ENCODE peak calls at places on chromosomes 12 and 14, in ten cellular contexts. One of them, this sample, is unnamed.

GRCh38 chr12:23899434-23899833 is 50.0 kb downstream of the SOX5 start:
- DNase-seq in left colon: no peak
- DNase-seq in CD8-positive, alpha-beta memory T cell: no peak
- DNase-seq in choroid plexus epithelial cell: peak
- DNase-seq in GM23248: no peak
- DNase-seq in CD8-positive, alpha-beta T cell: no peak
- DNase-seq in progenitor cell of endocrine pancreas: no peak
- DNase-seq in activated B cell treated with CpG ODN at 0.5 μM for 24 hours: no peak
- DNase-seq in Jurkat, Clone E6-1: no peak
- DNase-seq in activated CD8-positive, alpha-beta memory T cell treated with anti-CD3 and anti-CD28 coated beads, Interleukin-2, amount 50 U/mL, for 48 hours: no peak
- DNase-seq in this sample: no peak

GRCh38 chr14:103436533-103436932 is 51.3 kb downstream of the MARK3 start:
- DNase-seq in left colon: no peak
- DNase-seq in CD8-positive, alpha-beta memory T cell: no peak
- DNase-seq in choroid plexus epithelial cell: peak
- DNase-seq in GM23248: peak
- DNase-seq in CD8-positive, alpha-beta T cell: no peak
- DNase-seq in progenitor cell of endocrine pancreas: no peak
- DNase-seq in activated B cell treated with CpG ODN at 0.5 μM for 24 hours: no peak
- DNase-seq in Jurkat, Clone E6-1: no peak
- DNase-seq in activated CD8-positive, alpha-beta memory T cell treated with anti-CD3 and anti-CD28 coated beads, Interleukin-2, amount 50 U/mL, for 48 hours: no peak
- DNase-seq in this sample: no peak

GRCh38 chr12:50224026-50224692 is 57.0 kb upstream of the CERS5 start:
- DNase-seq in left colon: no peak
- DNase-seq in CD8-positive, alpha-beta memory T cell: peak
- DNase-seq in choroid plexus epithelial cell: no peak
- DNase-seq in GM23248: peak
- DNase-seq in CD8-positive, alpha-beta T cell: peak
- DNase-seq in progenitor cell of endocrine pancreas: no peak
- DNase-seq in activated B cell treated with CpG ODN at 0.5 μM for 24 hours: no peak
- DNase-seq in Jurkat, Clone E6-1: no peak
- DNase-seq in activated CD8-positive, alpha-beta memory T cell treated with anti-CD3 and anti-CD28 coated beads, Interleukin-2, amount 50 U/mL, for 48 hours: no peak
- DNase-seq in this sample: no peak

GRCh38 chr12:13099066-13099909 is 4.2 kb downstream of the GSG1 start:
- DNase-seq in left colon: peak
- DNase-seq in CD8-positive, alpha-beta memory T cell: no peak
- DNase-seq in choroid plexus epithelial cell: no peak
- DNase-seq in GM23248: peak
- DNase-seq in CD8-positive, alpha-beta T cell: no peak
- DNase-seq in progenitor cell of endocrine pancreas: no peak
- DNase-seq in activated B cell treated with CpG ODN at 0.5 μM for 24 hours: peak
- DNase-seq in Jurkat, Clone E6-1: no peak
- DNase-seq in activated CD8-positive, alpha-beta memory T cell treated with anti-CD3 and anti-CD28 coated beads, Interleukin-2, amount 50 U/mL, for 48 hours: no peak
- DNase-seq in this sample: no peak

GRCh38 chr14:39040529-39040928 is 62.5 kb downstream of the SEC23A start:
- DNase-seq in left colon: no peak
- DNase-seq in CD8-positive, alpha-beta memory T cell: no peak
- DNase-seq in choroid plexus epithelial cell: no peak
- DNase-seq in GM23248: no peak
- DNase-seq in CD8-positive, alpha-beta T cell: no peak
- DNase-seq in progenitor cell of endocrine pancreas: no peak
- DNase-seq in activated B cell treated with CpG ODN at 0.5 μM for 24 hours: no peak
- DNase-seq in Jurkat, Clone E6-1: no peak
- DNase-seq in activated CD8-positive, alpha-beta memory T cell treated with anti-CD3 and anti-CD28 coated beads, Interleukin-2, amount 50 U/mL, for 48 hours: no peak
- DNase-seq in this sample: no peak

GRCh38 chr12:8108808-8109398 is 14.5 kb upstream of the CLEC4A start:
- DNase-seq in left colon: peak
- DNase-seq in CD8-positive, alpha-beta memory T cell: peak
- DNase-seq in choroid plexus epithelial cell: peak
- DNase-seq in GM23248: peak
- DNase-seq in CD8-positive, alpha-beta T cell: peak
- DNase-seq in progenitor cell of endocrine pancreas: peak
- DNase-seq in activated B cell treated with CpG ODN at 0.5 μM for 24 hours: peak
- DNase-seq in Jurkat, Clone E6-1: peak
- DNase-seq in activated CD8-positive, alpha-beta memory T cell treated with anti-CD3 and anti-CD28 coated beads, Interleukin-2, amount 50 U/mL, for 48 hours: peak
- DNase-seq in this sample: peak

GRCh38 chr14:106875503-106875902 is 1349.1 kb downstream of the TMEM121 start:
- DNase-seq in left colon: peak
- DNase-seq in CD8-positive, alpha-beta memory T cell: no peak
- DNase-seq in choroid plexus epithelial cell: no peak
- DNase-seq in GM23248: no peak
- DNase-seq in CD8-positive, alpha-beta T cell: peak
- DNase-seq in progenitor cell of endocrine pancreas: no peak
- DNase-seq in activated B cell treated with CpG ODN at 0.5 μM for 24 hours: peak
- DNase-seq in Jurkat, Clone E6-1: peak
- DNase-seq in activated CD8-positive, alpha-beta memory T cell treated with anti-CD3 and anti-CD28 coated beads, Interleukin-2, amount 50 U/mL, for 48 hours: peak
- DNase-seq in this sample: no peak

GRCh38 chr14:68630081-68630571 is 162.7 kb downstream of the ZFP36L1 start:
- DNase-seq in left colon: no peak
- DNase-seq in CD8-positive, alpha-beta memory T cell: no peak
- DNase-seq in choroid plexus epithelial cell: no peak
- DNase-seq in GM23248: no peak
- DNase-seq in CD8-positive, alpha-beta T cell: no peak
- DNase-seq in progenitor cell of endocrine pancreas: peak
- DNase-seq in activated B cell treated with CpG ODN at 0.5 μM for 24 hours: no peak
- DNase-seq in Jurkat, Clone E6-1: no peak
- DNase-seq in activated CD8-positive, alpha-beta memory T cell treated with anti-CD3 and anti-CD28 coated beads, Interleukin-2, amount 50 U/mL, for 48 hours: no peak
- DNase-seq in this sample: no peak

GRCh38 chr14:38098074-38098846 is 109.4 kb upstream of the SSTR1 start:
- DNase-seq in left colon: no peak
- DNase-seq in CD8-positive, alpha-beta memory T cell: no peak
- DNase-seq in choroid plexus epithelial cell: peak
- DNase-seq in GM23248: peak
- DNase-seq in CD8-positive, alpha-beta T cell: no peak
- DNase-seq in progenitor cell of endocrine pancreas: no peak
- DNase-seq in activated B cell treated with CpG ODN at 0.5 μM for 24 hours: no peak
- DNase-seq in Jurkat, Clone E6-1: no peak
- DNase-seq in activated CD8-positive, alpha-beta memory T cell treated with anti-CD3 and anti-CD28 coated beads, Interleukin-2, amount 50 U/mL, for 48 hours: no peak
- DNase-seq in this sample: no peak

GRCh38 chr12:126191037-126191891 is 1126.0 kb downstream of the AACS start:
- DNase-seq in left colon: peak
- DNase-seq in CD8-positive, alpha-beta memory T cell: no peak
- DNase-seq in choroid plexus epithelial cell: no peak
- DNase-seq in GM23248: no peak
- DNase-seq in CD8-positive, alpha-beta T cell: no peak
- DNase-seq in progenitor cell of endocrine pancreas: peak
- DNase-seq in activated B cell treated with CpG ODN at 0.5 μM for 24 hours: no peak
- DNase-seq in Jurkat, Clone E6-1: no peak
- DNase-seq in activated CD8-positive, alpha-beta memory T cell treated with anti-CD3 and anti-CD28 coated beads, Interleukin-2, amount 50 U/mL, for 48 hours: no peak
- DNase-seq in this sample: peak

GRCh38 chr14:67512463-67513134 is 20.5 kb upstream of the PLEKHH1 start:
- DNase-seq in left colon: no peak
- DNase-seq in CD8-positive, alpha-beta memory T cell: no peak
- DNase-seq in choroid plexus epithelial cell: no peak
- DNase-seq in GM23248: no peak
- DNase-seq in CD8-positive, alpha-beta T cell: no peak
- DNase-seq in progenitor cell of endocrine pancreas: no peak
- DNase-seq in activated B cell treated with CpG ODN at 0.5 μM for 24 hours: no peak
- DNase-seq in Jurkat, Clone E6-1: no peak
- DNase-seq in activated CD8-positive, alpha-beta memory T cell treated with anti-CD3 and anti-CD28 coated beads, Interleukin-2, amount 50 U/mL, for 48 hours: no peak
- DNase-seq in this sample: no peak

GRCh38 chr12:18749381-18749957 is 11.6 kb downstream of the CAPZA3 start:
- DNase-seq in left colon: no peak
- DNase-seq in CD8-positive, alpha-beta memory T cell: no peak
- DNase-seq in choroid plexus epithelial cell: no peak
- DNase-seq in GM23248: peak
- DNase-seq in CD8-positive, alpha-beta T cell: no peak
- DNase-seq in progenitor cell of endocrine pancreas: no peak
- DNase-seq in activated B cell treated with CpG ODN at 0.5 μM for 24 hours: no peak
- DNase-seq in Jurkat, Clone E6-1: no peak
- DNase-seq in activated CD8-positive, alpha-beta memory T cell treated with anti-CD3 and anti-CD28 coated beads, Interleukin-2, amount 50 U/mL, for 48 hours: no peak
- DNase-seq in this sample: no peak

GRCh38 chr12:3704512-3705348 is 48.2 kb downstream of the CRACR2A start:
- DNase-seq in left colon: no peak
- DNase-seq in CD8-positive, alpha-beta memory T cell: no peak
- DNase-seq in choroid plexus epithelial cell: peak
- DNase-seq in GM23248: peak
- DNase-seq in CD8-positive, alpha-beta T cell: no peak
- DNase-seq in progenitor cell of endocrine pancreas: no peak
- DNase-seq in activated B cell treated with CpG ODN at 0.5 μM for 24 hours: no peak
- DNase-seq in Jurkat, Clone E6-1: no peak
- DNase-seq in activated CD8-positive, alpha-beta memory T cell treated with anti-CD3 and anti-CD28 coated beads, Interleukin-2, amount 50 U/mL, for 48 hours: no peak
- DNase-seq in this sample: no peak

GRCh38 chr14:29789475-29789874 is 138.2 kb downstream of the PRKD1 start:
- DNase-seq in left colon: no peak
- DNase-seq in CD8-positive, alpha-beta memory T cell: no peak
- DNase-seq in choroid plexus epithelial cell: no peak
- DNase-seq in GM23248: no peak
- DNase-seq in CD8-positive, alpha-beta T cell: no peak
- DNase-seq in progenitor cell of endocrine pancreas: no peak
- DNase-seq in activated B cell treated with CpG ODN at 0.5 μM for 24 hours: no peak
- DNase-seq in Jurkat, Clone E6-1: no peak
- DNase-seq in activated CD8-positive, alpha-beta memory T cell treated with anti-CD3 and anti-CD28 coated beads, Interleukin-2, amount 50 U/mL, for 48 hours: no peak
- DNase-seq in this sample: no peak

GRCh38 chr14:66117600-66117999 is 368.6 kb upstream of the CCDC196 start:
- DNase-seq in left colon: no peak
- DNase-seq in CD8-positive, alpha-beta memory T cell: no peak
- DNase-seq in choroid plexus epithelial cell: peak
- DNase-seq in GM23248: peak
- DNase-seq in CD8-positive, alpha-beta T cell: no peak
- DNase-seq in progenitor cell of endocrine pancreas: no peak
- DNase-seq in activated B cell treated with CpG ODN at 0.5 μM for 24 hours: no peak
- DNase-seq in Jurkat, Clone E6-1: no peak
- DNase-seq in activated CD8-positive, alpha-beta memory T cell treated with anti-CD3 and anti-CD28 coated beads, Interleukin-2, amount 50 U/mL, for 48 hours: no peak
- DNase-seq in this sample: no peak

GRCh38 chr12:63978519-63978918 is 134.0 kb downstream of the SRGAP1 start:
- DNase-seq in left colon: no peak
- DNase-seq in CD8-positive, alpha-beta memory T cell: no peak
- DNase-seq in choroid plexus epithelial cell: peak
- DNase-seq in GM23248: peak
- DNase-seq in CD8-positive, alpha-beta T cell: no peak
- DNase-seq in progenitor cell of endocrine pancreas: no peak
- DNase-seq in activated B cell treated with CpG ODN at 0.5 μM for 24 hours: no peak
- DNase-seq in Jurkat, Clone E6-1: no peak
- DNase-seq in activated CD8-positive, alpha-beta memory T cell treated with anti-CD3 and anti-CD28 coated beads, Interleukin-2, amount 50 U/mL, for 48 hours: no peak
- DNase-seq in this sample: no peak

GRCh38 chr14:66601932-66602578 is 94.1 kb downstream of the GPHN start:
- DNase-seq in left colon: no peak
- DNase-seq in CD8-positive, alpha-beta memory T cell: no peak
- DNase-seq in choroid plexus epithelial cell: no peak
- DNase-seq in GM23248: no peak
- DNase-seq in CD8-positive, alpha-beta T cell: no peak
- DNase-seq in progenitor cell of endocrine pancreas: no peak
- DNase-seq in activated B cell treated with CpG ODN at 0.5 μM for 24 hours: no peak
- DNase-seq in Jurkat, Clone E6-1: no peak
- DNase-seq in activated CD8-positive, alpha-beta memory T cell treated with anti-CD3 and anti-CD28 coated beads, Interleukin-2, amount 50 U/mL, for 48 hours: no peak
- DNase-seq in this sample: no peak

GRCh38 chr12:68374315-68374982 is 42.3 kb upstream of the MDM1 start:
- DNase-seq in left colon: no peak
- DNase-seq in CD8-positive, alpha-beta memory T cell: peak
- DNase-seq in choroid plexus epithelial cell: no peak
- DNase-seq in GM23248: no peak
- DNase-seq in CD8-positive, alpha-beta T cell: peak
- DNase-seq in progenitor cell of endocrine pancreas: no peak
- DNase-seq in activated B cell treated with CpG ODN at 0.5 μM for 24 hours: no peak
- DNase-seq in Jurkat, Clone E6-1: no peak
- DNase-seq in activated CD8-positive, alpha-beta memory T cell treated with anti-CD3 and anti-CD28 coated beads, Interleukin-2, amount 50 U/mL, for 48 hours: no peak
- DNase-seq in this sample: no peak

GRCh38 chr12:27105746-27106536 is 23.6 kb upstream of the C12orf71 start:
- DNase-seq in left colon: no peak
- DNase-seq in CD8-positive, alpha-beta memory T cell: no peak
- DNase-seq in choroid plexus epithelial cell: no peak
- DNase-seq in GM23248: no peak
- DNase-seq in CD8-positive, alpha-beta T cell: no peak
- DNase-seq in progenitor cell of endocrine pancreas: no peak
- DNase-seq in activated B cell treated with CpG ODN at 0.5 μM for 24 hours: no peak
- DNase-seq in Jurkat, Clone E6-1: no peak
- DNase-seq in activated CD8-positive, alpha-beta memory T cell treated with anti-CD3 and anti-CD28 coated beads, Interleukin-2, amount 50 U/mL, for 48 hours: no peak
- DNase-seq in this sample: no peak

GRCh38 chr12:80512781-80513180 is 68.7 kb downstream of the PTPRQ start:
- DNase-seq in left colon: no peak
- DNase-seq in CD8-positive, alpha-beta memory T cell: no peak
- DNase-seq in choroid plexus epithelial cell: no peak
- DNase-seq in GM23248: no peak
- DNase-seq in CD8-positive, alpha-beta T cell: no peak
- DNase-seq in progenitor cell of endocrine pancreas: no peak
- DNase-seq in activated B cell treated with CpG ODN at 0.5 μM for 24 hours: no peak
- DNase-seq in Jurkat, Clone E6-1: no peak
- DNase-seq in activated CD8-positive, alpha-beta memory T cell treated with anti-CD3 and anti-CD28 coated beads, Interleukin-2, amount 50 U/mL, for 48 hours: no peak
- DNase-seq in this sample: no peak

GRCh38 chr14:34858765-34859164 is 16.4 kb downstream of the BAZ1A start:
- DNase-seq in left colon: no peak
- DNase-seq in CD8-positive, alpha-beta memory T cell: no peak
- DNase-seq in choroid plexus epithelial cell: no peak
- DNase-seq in GM23248: no peak
- DNase-seq in CD8-positive, alpha-beta T cell: no peak
- DNase-seq in progenitor cell of endocrine pancreas: no peak
- DNase-seq in activated B cell treated with CpG ODN at 0.5 μM for 24 hours: no peak
- DNase-seq in Jurkat, Clone E6-1: no peak
- DNase-seq in activated CD8-positive, alpha-beta memory T cell treated with anti-CD3 and anti-CD28 coated beads, Interleukin-2, amount 50 U/mL, for 48 hours: no peak
- DNase-seq in this sample: no peak

GRCh38 chr12:130973109-130973508 is 19.4 kb downstream of the ADGRD1 start:
- DNase-seq in left colon: no peak
- DNase-seq in CD8-positive, alpha-beta memory T cell: no peak
- DNase-seq in choroid plexus epithelial cell: no peak
- DNase-seq in GM23248: no peak
- DNase-seq in CD8-positive, alpha-beta T cell: no peak
- DNase-seq in progenitor cell of endocrine pancreas: no peak
- DNase-seq in activated B cell treated with CpG ODN at 0.5 μM for 24 hours: no peak
- DNase-seq in Jurkat, Clone E6-1: no peak
- DNase-seq in activated CD8-positive, alpha-beta memory T cell treated with anti-CD3 and anti-CD28 coated beads, Interleukin-2, amount 50 U/mL, for 48 hours: no peak
- DNase-seq in this sample: no peak

This sample was measured in iPS DF 6.9.